ENCODE peak calls at places on chromosome 5, in eight cellular contexts. One of them, this sample, is unnamed.

GRCh38 chr5:62720036-62720441 is 141.4 kb downstream of the LRRC70 start:
- DNase-seq in neural progenitor cell: peak; percentile 69
- DNase-seq in tibial nerve: no peak
- DNase-seq in mucosa of descending colon: no peak
- DNase-seq in gastrocnemius medialis: no peak
- DNase-seq in AG04449: no peak
- DNase-seq in heart left ventricle: no peak
- DNase-seq in H1: peak; percentile 25
- DNase-seq in this sample: no peak

GRCh38 chr5:131987251-131987650 is 24.2 kb downstream of the ACSL6 start:
- DNase-seq in neural progenitor cell: no peak
- DNase-seq in tibial nerve: no peak
- DNase-seq in mucosa of descending colon: no peak
- DNase-seq in gastrocnemius medialis: peak; percentile 6
- DNase-seq in AG04449: no peak
- DNase-seq in heart left ventricle: no peak
- DNase-seq in H1: no peak
- DNase-seq in this sample: no peak

GRCh38 chr5:8329773-8330172 is 460.8 kb downstream of the MTRR start:
- DNase-seq in neural progenitor cell: no peak
- DNase-seq in tibial nerve: no peak
- DNase-seq in mucosa of descending colon: no peak
- DNase-seq in gastrocnemius medialis: no peak
- DNase-seq in AG04449: no peak
- DNase-seq in heart left ventricle: no peak
- DNase-seq in H1: no peak
- DNase-seq in this sample: no peak

GRCh38 chr5:153629027-153629426 is 138.6 kb downstream of the GRIA1 start:
- DNase-seq in neural progenitor cell: peak; percentile 58
- DNase-seq in tibial nerve: peak; percentile 20
- DNase-seq in mucosa of descending colon: no peak
- DNase-seq in gastrocnemius medialis: no peak
- DNase-seq in AG04449: peak; percentile 91
- DNase-seq in heart left ventricle: no peak
- DNase-seq in H1: peak; percentile 60
- DNase-seq in this sample: peak; percentile 89

GRCh38 chr5:43017438-43017820 is 22.7 kb downstream of the ANXA2R start:
- DNase-seq in neural progenitor cell: peak; percentile 55
- DNase-seq in tibial nerve: no peak
- DNase-seq in mucosa of descending colon: peak; percentile 68
- DNase-seq in gastrocnemius medialis: no peak
- DNase-seq in AG04449: no peak
- DNase-seq in heart left ventricle: peak; percentile 50
- DNase-seq in H1: no peak
- DNase-seq in this sample: no peak

GRCh38 chr5:146744358-146744757 is 134.2 kb downstream of the PPP2R2B start:
- DNase-seq in neural progenitor cell: peak; percentile 34
- DNase-seq in tibial nerve: no peak
- DNase-seq in mucosa of descending colon: no peak
- DNase-seq in gastrocnemius medialis: no peak
- DNase-seq in AG04449: no peak
- DNase-seq in heart left ventricle: no peak
- DNase-seq in H1: no peak
- DNase-seq in this sample: no peak

GRCh38 chr5:124927735-124928134 is 181.3 kb upstream of the ZNF608 start:
- DNase-seq in neural progenitor cell: no peak
- DNase-seq in tibial nerve: no peak
- DNase-seq in mucosa of descending colon: no peak
- DNase-seq in gastrocnemius medialis: no peak
- DNase-seq in AG04449: no peak
- DNase-seq in heart left ventricle: no peak
- DNase-seq in H1: no peak
- DNase-seq in this sample: no peak

GRCh38 chr5:78509884-78510769 is 138.4 kb downstream of the LHFPL2 start:
- DNase-seq in neural progenitor cell: peak; percentile 70
- DNase-seq in tibial nerve: no peak
- DNase-seq in mucosa of descending colon: peak; percentile 84
- DNase-seq in gastrocnemius medialis: peak; percentile 68
- DNase-seq in AG04449: no peak
- DNase-seq in heart left ventricle: peak; percentile 85
- DNase-seq in H1: no peak
- DNase-seq in this sample: no peak

GRCh38 chr5:175466700-175467318 is 11.6 kb upstream of the SFXN1 start:
- DNase-seq in neural progenitor cell: no peak
- DNase-seq in tibial nerve: peak; percentile 48
- DNase-seq in mucosa of descending colon: no peak
- DNase-seq in gastrocnemius medialis: peak; percentile 56
- DNase-seq in AG04449: no peak
- DNase-seq in heart left ventricle: no peak
- DNase-seq in H1: no peak
- DNase-seq in this sample: no peak

GRCh38 chr5:82628364-82628910 is 350.3 kb upstream of the RPS23 start:
- DNase-seq in neural progenitor cell: no peak
- DNase-seq in tibial nerve: no peak
- DNase-seq in mucosa of descending colon: no peak
- DNase-seq in gastrocnemius medialis: no peak
- DNase-seq in AG04449: no peak
- DNase-seq in heart left ventricle: no peak
- DNase-seq in H1: no peak
- DNase-seq in this sample: no peak

GRCh38 chr5:132901036-132901435 is 27.6 kb downstream of the LEAP2 start:
- DNase-seq in neural progenitor cell: no peak
- DNase-seq in tibial nerve: no peak
- DNase-seq in mucosa of descending colon: no peak
- DNase-seq in gastrocnemius medialis: no peak
- DNase-seq in AG04449: no peak
- DNase-seq in heart left ventricle: no peak
- DNase-seq in H1: no peak
- DNase-seq in this sample: no peak

GRCh38 chr5:151213803-151214613 is 9.9 kb downstream of the CCDC69 start:
- DNase-seq in neural progenitor cell: no peak
- DNase-seq in tibial nerve: peak; percentile 77
- DNase-seq in mucosa of descending colon: peak; percentile 93
- DNase-seq in gastrocnemius medialis: peak; percentile 78
- DNase-seq in AG04449: no peak
- DNase-seq in heart left ventricle: peak; percentile 91
- DNase-seq in H1: no peak
- DNase-seq in this sample: no peak

GRCh38 chr5:177304392-177305119 is 957 bp downstream of the PRELID1 start:
- DNase-seq in neural progenitor cell: no peak
- DNase-seq in tibial nerve: no peak
- DNase-seq in mucosa of descending colon: peak; percentile 80
- DNase-seq in gastrocnemius medialis: no peak
- DNase-seq in AG04449: no peak
- DNase-seq in heart left ventricle: peak; percentile 30
- DNase-seq in H1: no peak
- DNase-seq in this sample: no peak

GRCh38 chr5:168342985-168343384 is 51.5 kb downstream of the WWC1 start:
- DNase-seq in neural progenitor cell: no peak
- DNase-seq in tibial nerve: no peak
- DNase-seq in mucosa of descending colon: no peak
- DNase-seq in gastrocnemius medialis: no peak
- DNase-seq in AG04449: no peak
- DNase-seq in heart left ventricle: no peak
- DNase-seq in H1: no peak
- DNase-seq in this sample: no peak

GRCh38 chr5:151104795-151105194 is 24.0 kb upstream of the TNIP1 start:
- DNase-seq in neural progenitor cell: no peak
- DNase-seq in tibial nerve: peak; percentile 59
- DNase-seq in mucosa of descending colon: no peak
- DNase-seq in gastrocnemius medialis: peak; percentile 72
- DNase-seq in AG04449: no peak
- DNase-seq in heart left ventricle: no peak
- DNase-seq in H1: no peak
- DNase-seq in this sample: no peak

GRCh38 chr5:154274828-154275185 is 84.3 kb downstream of the GALNT10 start:
- DNase-seq in neural progenitor cell: no peak
- DNase-seq in tibial nerve: no peak
- DNase-seq in mucosa of descending colon: no peak
- DNase-seq in gastrocnemius medialis: no peak
- DNase-seq in AG04449: no peak
- DNase-seq in heart left ventricle: no peak
- DNase-seq in H1: no peak
- DNase-seq in this sample: no peak

GRCh38 chr5:93874080-93874479 is 132.7 kb upstream of the POU5F2 start:
- DNase-seq in neural progenitor cell: no peak
- DNase-seq in tibial nerve: no peak
- DNase-seq in mucosa of descending colon: no peak
- DNase-seq in gastrocnemius medialis: no peak
- DNase-seq in AG04449: no peak
- DNase-seq in heart left ventricle: no peak
- DNase-seq in H1: no peak
- DNase-seq in this sample: no peak

GRCh38 chr5:154227090-154227489 is 36.6 kb downstream of the GALNT10 start:
- DNase-seq in neural progenitor cell: no peak
- DNase-seq in tibial nerve: no peak
- DNase-seq in mucosa of descending colon: no peak
- DNase-seq in gastrocnemius medialis: no peak
- DNase-seq in AG04449: no peak
- DNase-seq in heart left ventricle: no peak
- DNase-seq in H1: no peak
- DNase-seq in this sample: no peak

DNA sequence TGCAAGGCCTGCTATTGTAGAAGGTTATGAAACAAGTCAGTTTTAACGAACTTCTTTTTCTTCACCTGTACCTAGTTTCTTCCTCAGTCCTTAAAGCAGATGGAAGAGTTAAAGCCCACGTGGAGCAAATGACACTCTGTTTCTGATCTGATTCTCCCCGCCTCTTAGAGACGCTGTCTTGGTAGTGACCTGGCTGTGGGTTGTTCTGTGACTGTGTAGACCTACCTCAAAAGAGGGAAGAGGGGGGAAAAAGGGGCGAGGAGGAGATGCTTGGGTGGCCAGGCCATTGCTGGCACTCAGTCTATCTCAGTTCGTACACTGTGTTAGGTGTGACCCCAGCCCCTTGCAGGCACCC is 610 bp downstream of the GFRA3 start:
- DNase-seq in neural progenitor cell: no peak
- DNase-seq in tibial nerve: no peak
- DNase-seq in mucosa of descending colon: no peak
- DNase-seq in gastrocnemius medialis: no peak
- DNase-seq in AG04449: no peak
- DNase-seq in heart left ventricle: no peak
- DNase-seq in H1: no peak
- DNase-seq in this sample: no peak
- H3K4me3 ChIP-seq in neural progenitor cell: peak overlapping the region; percentile 58
- H3K4me3 ChIP-seq in tibial nerve: peak overlapping the region; percentile 39
- H3K4me3 ChIP-seq in mucosa of descending colon: no peak overlapping the region
- H3K4me3 ChIP-seq in gastrocnemius medialis: peak overlapping the region; percentile 37
- H3K4me3 ChIP-seq in AG04449: peak overlapping the region; percentile 43
- H3K4me3 ChIP-seq in heart left ventricle: peak overlapping the region; percentile 48
- H3K4me3 ChIP-seq in H1: peak overlapping the region; percentile 42
- H3K4me3 ChIP-seq in this sample: peak overlapping the region; percentile 37

DNA sequence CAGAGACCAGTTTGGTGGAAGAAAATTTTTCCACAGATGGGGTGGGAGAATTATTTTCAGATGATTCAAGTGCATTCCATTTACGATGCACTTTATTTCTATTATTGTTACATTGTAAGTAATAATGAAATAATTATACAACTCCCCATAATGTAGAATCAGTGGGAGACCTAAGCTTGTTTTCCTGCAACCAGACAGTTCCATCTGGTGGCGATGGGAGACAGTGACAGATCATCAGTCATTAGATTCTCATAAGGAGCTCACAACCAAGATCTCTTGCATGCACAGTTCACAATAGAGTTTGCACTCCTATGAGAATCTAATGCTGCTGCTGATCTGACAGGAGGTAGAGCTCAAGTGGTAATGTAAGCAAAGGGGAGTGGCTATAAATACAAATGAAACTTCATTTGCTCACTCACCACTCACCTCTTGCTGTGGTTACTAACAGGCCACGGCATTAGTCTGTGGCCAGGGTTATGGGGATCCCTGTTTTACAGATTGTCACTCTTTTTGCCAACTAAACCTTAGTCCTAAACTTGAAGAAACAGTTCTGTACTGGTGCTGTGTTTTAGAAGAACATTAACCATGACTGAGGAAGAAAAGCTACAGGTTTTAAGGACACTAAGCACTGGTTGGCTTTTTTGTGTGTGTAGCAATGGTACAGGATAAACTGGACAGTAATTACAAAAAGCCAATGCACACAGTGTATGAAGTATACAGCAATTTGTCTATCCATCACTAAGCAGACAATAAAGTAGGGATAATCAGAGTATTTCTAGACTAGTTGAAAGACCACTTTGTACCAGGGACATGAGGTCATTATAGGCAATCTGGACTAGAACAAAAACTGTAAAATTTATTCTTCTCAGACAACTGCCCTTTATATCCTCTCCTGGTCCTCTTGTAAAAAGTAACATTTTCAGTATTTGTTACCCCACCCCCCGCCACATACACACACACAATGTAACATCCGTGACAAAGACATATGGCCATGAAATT is 9.9 kb downstream of the TMEM232 start:
- DNase-seq in neural progenitor cell: no peak
- DNase-seq in tibial nerve: no peak
- DNase-seq in mucosa of descending colon: no peak
- DNase-seq in gastrocnemius medialis: no peak
- DNase-seq in AG04449: no peak
- DNase-seq in heart left ventricle: no peak
- DNase-seq in H1: no peak
- DNase-seq in this sample: no peak
- TF ChIP-seq CTCF in neural progenitor cell: peak; percentile 21
- TF ChIP-seq CTCF in tibial nerve: peak; percentile 12
- TF ChIP-seq CTCF in mucosa of descending colon: no peak
- TF ChIP-seq CTCF in gastrocnemius medialis: no peak
- TF ChIP-seq CTCF in AG04449: peak; percentile 3
- TF ChIP-seq CTCF in heart left ventricle: no peak
- TF ChIP-seq CTCF in H1: no peak
- TF ChIP-seq CTCF in this sample: no peak

DNA sequence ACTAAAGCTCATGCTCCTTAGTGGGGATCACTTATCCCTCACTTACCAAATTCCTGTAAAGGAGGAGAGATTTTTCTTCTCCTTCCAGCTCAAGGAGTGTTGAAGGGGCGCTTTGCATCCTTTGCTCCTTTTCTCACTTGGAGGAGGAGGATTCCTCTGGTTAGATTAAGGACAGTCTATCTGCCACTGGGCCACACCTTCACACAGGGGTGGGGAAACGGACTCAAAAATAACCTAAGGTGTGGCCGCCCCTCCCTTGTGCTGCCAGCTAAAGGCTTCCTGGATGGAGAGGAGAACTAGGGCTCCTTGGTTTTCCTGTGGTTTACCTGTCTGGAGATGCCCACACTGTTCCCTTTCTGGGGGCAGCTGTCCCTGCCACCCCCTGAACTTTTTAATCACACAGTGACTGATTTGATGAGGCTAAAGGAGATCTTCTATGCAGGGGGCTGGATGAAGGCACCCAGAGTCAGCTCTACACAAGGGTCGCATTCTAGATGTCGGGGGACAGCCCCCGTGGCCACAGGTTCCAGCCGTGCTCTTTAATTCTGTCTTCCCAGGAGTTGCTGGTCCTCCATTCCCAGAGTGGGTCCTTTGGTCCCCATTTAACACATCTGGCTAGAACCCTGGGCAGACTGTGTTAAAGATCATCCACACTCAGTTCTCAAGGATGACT is 14.4 kb downstream of the GLRX start:
- DNase-seq in neural progenitor cell: no peak
- DNase-seq in tibial nerve: no peak
- DNase-seq in mucosa of descending colon: peak; percentile 81
- DNase-seq in gastrocnemius medialis: no peak
- DNase-seq in AG04449: no peak
- DNase-seq in heart left ventricle: no peak
- DNase-seq in H1: no peak
- DNase-seq in this sample: no peak
- H3K4me3 ChIP-seq in neural progenitor cell: no peak overlapping the region
- H3K4me3 ChIP-seq in tibial nerve: no peak overlapping the region
- H3K4me3 ChIP-seq in mucosa of descending colon: no peak overlapping the region
- H3K4me3 ChIP-seq in gastrocnemius medialis: no peak overlapping the region
- H3K4me3 ChIP-seq in AG04449: no peak overlapping the region
- H3K4me3 ChIP-seq in heart left ventricle: peak overlapping the region; percentile 16
- H3K4me3 ChIP-seq in H1: no peak overlapping the region
- H3K4me3 ChIP-seq in this sample: no peak overlapping the region

GRCh38 chr5:102895976-102896375 is 140.9 kb downstream of the PAM start:
- DNase-seq in neural progenitor cell: no peak
- DNase-seq in tibial nerve: no peak
- DNase-seq in mucosa of descending colon: no peak
- DNase-seq in gastrocnemius medialis: no peak
- DNase-seq in AG04449: no peak
- DNase-seq in heart left ventricle: no peak
- DNase-seq in H1: no peak
- DNase-seq in this sample: no peak
- TF ChIP-seq CTCF in neural progenitor cell: no peak
- TF ChIP-seq CTCF in tibial nerve: no peak
- TF ChIP-seq CTCF in mucosa of descending colon: no peak
- TF ChIP-seq CTCF in gastrocnemius medialis: no peak
- TF ChIP-seq CTCF in AG04449: no peak
- TF ChIP-seq CTCF in heart left ventricle: no peak
- TF ChIP-seq CTCF in H1: no peak
- TF ChIP-seq CTCF in this sample: no peak